ENCODE peak calls at places on chromosomes 4 and X, in eight cellular contexts. G, K, W, Y, V, Z, D and M are unnamed samples.

GRCh38 chrX:140709421-140709846 is at the start of gene LINC00632:
- DNase-seq in K (peak; percentile 69), V (no peak), G (no peak), Z (no peak), W (no peak), D (no peak), Y (no peak), M (no peak)

GRCh38 chr4:86909945-86910344 is 17.7 kb upstream of the C4orf36 start:
- DNase-seq in K (no peak), W (no peak), G (no peak), D (no peak), Z (no peak), Y (no peak), V (no peak), M (no peak)

GRCh38 chr4:86977621-86978184 is 42.9 kb downstream of the AFF1 start:
- DNase-seq in Y (peak; percentile 88), D (no peak), K (no peak), V (peak; percentile 76), Z (no peak), G (peak; percentile 81), W (peak; percentile 76), M (no peak)

GRCh38 chr4:54446556-54446955 is 211.2 kb upstream of the KIT start:
- DNase-seq in Y (no peak), K (no peak), D (no peak), G (no peak), V (no peak), Z (no peak), W (no peak), M (no peak)

GRCh38 chr4:1503583-1504471 is 97.6 kb upstream of the NKX1-1 start:
- DNase-seq in V (no peak), W (no peak), Z (no peak), G (peak; percentile 28), K (peak; percentile 2), Y (no peak), D (no peak), M (no peak)

GRCh38 chr4:135777386-135777785 is 1575.8 kb upstream of the PABPC4L start:
- DNase-seq in W (no peak), G (no peak), D (no peak), Y (no peak), V (no peak), Z (no peak), K (no peak), M (no peak)

GRCh38 chrX:15973299-15973698 is 118.7 kb upstream of the AP1S2 start:
- DNase-seq in Y (peak; percentile 66), Z (peak; percentile 13), G (no peak), D (peak; percentile 25), V (peak; percentile 3), K (peak; percentile 85), W (peak; percentile 19), M (peak; percentile 10)

GRCh38 chr4:52234539-52235174 is 183.6 kb downstream of the SPATA18 start:
- DNase-seq in Z (no peak), D (no peak), K (peak; percentile 60), V (peak; percentile 8), G (no peak), Y (peak; percentile 91), W (peak; percentile 37), M (no peak)

GRCh38 chr4:144831971-144832370 is 186.0 kb downstream of the HHIP start:
- DNase-seq in D (no peak), W (no peak), K (no peak), Y (peak; percentile 19), V (no peak), G (no peak), Z (no peak), M (no peak)

GRCh38 chrX:58025979-58026378 is 115.7 kb upstream of the ZXDA start:
- DNase-seq in W (peak; percentile 25), D (no peak), Y (peak; percentile 51), V (peak; percentile 6), K (peak; percentile 23), G (peak; percentile 63), Z (peak; percentile 30), M (peak; percentile 5)

GRCh38 chrX:18668468-18668867 is 3.4 kb downstream of the RS1 start:
- DNase-seq in W (no peak), V (no peak), D (no peak), K (no peak), Y (no peak), G (no peak), Z (no peak), M (no peak)

GRCh38 chr4:40875507-40876150 is 125.9 kb downstream of the NSUN7 start:
- DNase-seq in G (no peak), Y (no peak), Z (no peak), D (no peak), V (no peak), W (no peak), K (no peak), M (no peak)

GRCh38 chr4:40878548-40879055 is 128.8 kb downstream of the NSUN7 start:
- DNase-seq in W (no peak), D (no peak), Y (no peak), G (no peak), K (no peak), Z (no peak), V (no peak), M (no peak)

GRCh38 chr4:40881851-40882250 is 132.1 kb downstream of the NSUN7 start:
- DNase-seq in G (no peak), Z (no peak), W (no peak), K (no peak), Y (no peak), D (no peak), V (no peak), M (no peak)

GRCh38 chr4:40877081-40877480 is 127.3 kb downstream of the NSUN7 start:
- DNase-seq in Y (no peak), V (no peak), Z (no peak), K (no peak), D (no peak), W (no peak), G (no peak), M (no peak)

GRCh38 chr4:40881096-40881495 is 131.3 kb downstream of the NSUN7 start:
- DNase-seq in Y (no peak), D (no peak), G (no peak), W (no peak), K (peak; percentile 66), V (no peak), Z (no peak), M (no peak)
- H3K27ac ChIP-seq in Y (no peak overlapping the region), D (no peak overlapping the region), G (no peak overlapping the region), W (no peak overlapping the region), K (no peak overlapping the region), V (no peak overlapping the region), Z (no peak overlapping the region), M (no peak overlapping the region)

GRCh38 chr4:76301068-76301774 is 5.3 kb upstream of the STBD1 start:
- DNase-seq in Z (no peak), Y (peak; percentile 88), D (no peak), K (peak; percentile 19), G (no peak), W (peak; percentile 89), V (peak; percentile 43), M (no peak)

GRCh38 chr4:76300012-76300411 is 6.5 kb upstream of the STBD1 start:
- DNase-seq in Y (no peak), G (no peak), K (no peak), V (no peak), Z (no peak), W (no peak), D (peak; percentile 26), M (no peak)

GRCh38 chr4:76305033-76305687 is 1.4 kb upstream of the STBD1 start:
- DNase-seq in Y (no peak), D (no peak), V (no peak), G (no peak), Z (peak; percentile 26), K (no peak), W (no peak), M (no peak)

GRCh38 chr4:76302856-76303438 is 3.6 kb upstream of the STBD1 start:
- DNase-seq in V (no peak), K (no peak), Y (no peak), Z (no peak), G (no peak), W (no peak), D (no peak), M (no peak)

DNA sequence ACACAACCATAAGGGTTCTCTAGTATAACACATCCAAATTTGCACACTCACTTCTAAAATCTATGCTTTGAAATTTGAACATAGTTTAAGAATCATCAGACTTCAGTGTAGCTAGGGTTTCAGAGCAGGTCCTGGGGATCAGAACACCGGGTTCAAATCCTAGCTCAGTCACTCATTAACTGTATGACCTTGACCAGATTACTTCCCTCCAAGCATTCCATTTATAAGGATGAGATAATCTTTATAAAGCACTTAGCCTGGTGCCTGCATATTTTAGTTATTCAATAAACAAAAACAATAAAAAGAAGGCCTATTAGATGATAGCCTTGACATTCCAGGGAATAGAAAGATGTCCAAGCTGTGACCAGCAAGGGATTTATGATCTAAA is 4.8 kb upstream of the STBD1 start:
- DNase-seq in W (no peak), D (no peak), K (no peak), Y (no peak), Z (no peak), G (no peak), V (no peak), M (no peak)
- H3K4me1 ChIP-seq in W (peaks cover 4% of the 10 kb centered on the region), D (no peaks in the 10 kb centered on the region), K (no peaks in the 10 kb centered on the region), Y (peaks cover 34% of the 10 kb centered on the region), Z (peaks cover 28% of the 10 kb centered on the region), G (peaks cover 3% of the 10 kb centered on the region), V (peaks cover 32% of the 10 kb centered on the region), M (peaks cover 21% of the 10 kb centered on the region)

GRCh38 chr4:88138561-88138960 is 19.9 kb downstream of the ABCG2 start:
- DNase-seq in K (no peak), D (no peak), V (no peak), W (peak; percentile 91), Z (no peak), G (no peak), Y (peak; percentile 76), M (no peak)
- H3K27ac ChIP-seq in K (no peak overlapping the region), D (no peak overlapping the region), V (peak overlapping the region; percentile 7), W (peak overlapping the region; percentile 8), Z (no peak overlapping the region), G (no peak overlapping the region), Y (peak overlapping the region; percentile 80), M (no peak overlapping the region)

DNA sequence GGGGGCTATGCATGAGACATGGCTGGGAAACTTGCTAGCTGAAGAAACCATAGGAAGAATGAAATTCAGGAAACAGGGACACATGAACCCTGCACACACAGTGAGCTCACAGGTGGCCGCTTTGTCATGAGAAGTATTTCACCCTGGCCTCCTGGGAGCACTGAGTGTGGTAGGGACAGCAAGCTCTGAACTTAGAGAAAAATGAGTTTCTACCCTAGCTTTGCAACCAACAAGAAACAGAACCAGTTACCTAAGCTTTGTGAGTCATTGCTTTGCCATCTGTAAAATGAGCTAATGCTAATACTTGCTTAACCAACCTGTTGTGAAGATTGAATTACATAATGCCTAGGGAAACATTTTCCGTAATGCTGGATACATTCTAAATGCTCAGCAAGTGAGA is 206.6 kb upstream of the HS3ST1 start:
- DNase-seq in W (peak; percentile 86), Z (no peak), Y (peak; percentile 89), V (no peak), G (no peak), D (no peak), K (peak; percentile 82), M (no peak)
- H3K4me1 ChIP-seq in W (peaks cover 8% of the 10 kb centered on the region), Z (no peaks in the 10 kb centered on the region), Y (peaks cover 60% of the 10 kb centered on the region), V (peaks cover 27% of the 10 kb centered on the region), G (no peaks in the 10 kb centered on the region), D (no peaks in the 10 kb centered on the region), K (no peaks in the 10 kb centered on the region), M (no peaks in the 10 kb centered on the region)

DNA sequence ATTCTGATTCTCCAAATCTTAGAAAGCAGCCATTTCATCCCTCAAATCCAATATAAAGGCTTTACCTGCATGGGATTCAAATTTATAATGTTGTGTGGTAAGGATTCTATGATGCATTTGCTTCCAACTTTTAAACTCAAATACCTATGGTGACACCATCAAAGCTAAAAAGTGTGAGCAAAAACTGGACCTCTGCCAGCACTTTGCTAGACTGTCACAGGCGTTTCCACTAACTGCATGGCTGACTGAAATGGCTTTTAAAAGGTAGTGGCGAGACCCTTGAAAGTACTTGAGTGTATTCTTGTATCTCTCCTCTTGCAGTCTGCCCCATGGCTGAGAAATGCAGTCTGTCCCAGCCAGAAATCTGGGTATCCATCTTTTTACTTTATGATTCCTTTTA is 169.4 kb downstream of the AMELX start:
- DNase-seq in K (no peak), W (no peak), Z (no peak), Y (no peak), V (no peak), G (no peak), D (no peak), M (no peak)
- H3K27ac ChIP-seq in K (no peak overlapping the region), W (no peak overlapping the region), Z (no peak overlapping the region), Y (no peak overlapping the region), V (no peak overlapping the region), G (no peak overlapping the region), D (no peak overlapping the region), M (no peak overlapping the region)